ENCODE peak calls at places on chromosomes 12 and 14, in nine cellular contexts. One of them, this sample, is unnamed.

GRCh38 chr14:37988472-37988871 is 219.2 kb upstream of the SSTR1 start:
- DNase-seq in activated T-helper 1 cell treated with anti-CD3 and anti-CD28 coated beads, Interleukin-12 subunit alpha, Interleukin-12 subunit beta, Interleukin-2, Interleukin-4 antibody, amounts not matched to agents 30 ng/mL and 10 ng/mL and 1 ng/mL, durations not matched to agents 14 hours and 24 hours and 36 hours: no peak
- DNase-seq in choroid plexus epithelial cell: no peak
- DNase-seq in adrenal gland: no peak
- DNase-seq in putamen: no peak
- DNase-seq in heart left ventricle: no peak
- DNase-seq in stimulated activated naive CD8-positive, alpha-beta T cell treated with anti-CD3 and anti-CD28 coated beads, Interleukin-15, Interleukin-2, amounts not matched to agents 100 U/mL and 50 U/mL, for 24 hours: no peak
- DNase-seq in PC-3: no peak
- DNase-seq in activated naive CD8-positive, alpha-beta T cell treated with anti-CD3 and anti-CD28 coated beads, Interleukin-2, amount 50 U/mL, for 24 hours: no peak
- DNase-seq in this sample: no peak

GRCh38 chr12:96048392-96048969 is 13.1 kb upstream of the LTA4H start:
- DNase-seq in PC-3: peak
- DNase-seq in putamen: no peak
- DNase-seq in activated T-helper 1 cell treated with anti-CD3 and anti-CD28 coated beads, Interleukin-12 subunit alpha, Interleukin-12 subunit beta, Interleukin-2, Interleukin-4 antibody, amounts not matched to agents 30 ng/mL and 10 ng/mL and 1 ng/mL, durations not matched to agents 14 hours and 24 hours and 36 hours: no peak
- DNase-seq in heart left ventricle: no peak
- DNase-seq in adrenal gland: no peak
- DNase-seq in activated naive CD8-positive, alpha-beta T cell treated with anti-CD3 and anti-CD28 coated beads, Interleukin-2, amount 50 U/mL, for 24 hours: no peak
- DNase-seq in choroid plexus epithelial cell: no peak
- DNase-seq in stimulated activated naive CD8-positive, alpha-beta T cell treated with anti-CD3 and anti-CD28 coated beads, Interleukin-15, Interleukin-2, amounts not matched to agents 100 U/mL and 50 U/mL, for 24 hours: no peak
- DNase-seq in this sample: no peak

GRCh38 chr14:59511916-59512530 is 27.7 kb downstream of the JKAMP start:
- DNase-seq in stimulated activated naive CD8-positive, alpha-beta T cell treated with anti-CD3 and anti-CD28 coated beads, Interleukin-15, Interleukin-2, amounts not matched to agents 100 U/mL and 50 U/mL, for 24 hours: peak
- DNase-seq in PC-3: peak
- DNase-seq in activated naive CD8-positive, alpha-beta T cell treated with anti-CD3 and anti-CD28 coated beads, Interleukin-2, amount 50 U/mL, for 24 hours: peak
- DNase-seq in putamen: no peak
- DNase-seq in adrenal gland: no peak
- DNase-seq in activated T-helper 1 cell treated with anti-CD3 and anti-CD28 coated beads, Interleukin-12 subunit alpha, Interleukin-12 subunit beta, Interleukin-2, Interleukin-4 antibody, amounts not matched to agents 30 ng/mL and 10 ng/mL and 1 ng/mL, durations not matched to agents 14 hours and 24 hours and 36 hours: no peak
- DNase-seq in heart left ventricle: no peak
- DNase-seq in choroid plexus epithelial cell: peak
- DNase-seq in this sample: peak

GRCh38 chr14:77353469-77354141 is 23.3 kb downstream of the TMED8 start:
- DNase-seq in choroid plexus epithelial cell: no peak
- DNase-seq in PC-3: no peak
- DNase-seq in stimulated activated naive CD8-positive, alpha-beta T cell treated with anti-CD3 and anti-CD28 coated beads, Interleukin-15, Interleukin-2, amounts not matched to agents 100 U/mL and 50 U/mL, for 24 hours: no peak
- DNase-seq in adrenal gland: no peak
- DNase-seq in putamen: peak
- DNase-seq in activated naive CD8-positive, alpha-beta T cell treated with anti-CD3 and anti-CD28 coated beads, Interleukin-2, amount 50 U/mL, for 24 hours: no peak
- DNase-seq in activated T-helper 1 cell treated with anti-CD3 and anti-CD28 coated beads, Interleukin-12 subunit alpha, Interleukin-12 subunit beta, Interleukin-2, Interleukin-4 antibody, amounts not matched to agents 30 ng/mL and 10 ng/mL and 1 ng/mL, durations not matched to agents 14 hours and 24 hours and 36 hours: no peak
- DNase-seq in heart left ventricle: no peak
- DNase-seq in this sample: no peak

GRCh38 chr14:54348001-54348611 is 48.7 kb upstream of the CDKN3 start:
- DNase-seq in choroid plexus epithelial cell: peak
- DNase-seq in putamen: peak
- DNase-seq in activated naive CD8-positive, alpha-beta T cell treated with anti-CD3 and anti-CD28 coated beads, Interleukin-2, amount 50 U/mL, for 24 hours: no peak
- DNase-seq in activated T-helper 1 cell treated with anti-CD3 and anti-CD28 coated beads, Interleukin-12 subunit alpha, Interleukin-12 subunit beta, Interleukin-2, Interleukin-4 antibody, amounts not matched to agents 30 ng/mL and 10 ng/mL and 1 ng/mL, durations not matched to agents 14 hours and 24 hours and 36 hours: no peak
- DNase-seq in PC-3: peak
- DNase-seq in adrenal gland: no peak
- DNase-seq in heart left ventricle: no peak
- DNase-seq in stimulated activated naive CD8-positive, alpha-beta T cell treated with anti-CD3 and anti-CD28 coated beads, Interleukin-15, Interleukin-2, amounts not matched to agents 100 U/mL and 50 U/mL, for 24 hours: no peak
- DNase-seq in this sample: peak

GRCh38 chr12:7151532-7151931 is 21.4 kb downstream of the CLSTN3 start:
- DNase-seq in PC-3: no peak
- DNase-seq in choroid plexus epithelial cell: no peak
- DNase-seq in adrenal gland: peak
- DNase-seq in activated T-helper 1 cell treated with anti-CD3 and anti-CD28 coated beads, Interleukin-12 subunit alpha, Interleukin-12 subunit beta, Interleukin-2, Interleukin-4 antibody, amounts not matched to agents 30 ng/mL and 10 ng/mL and 1 ng/mL, durations not matched to agents 14 hours and 24 hours and 36 hours: no peak
- DNase-seq in putamen: no peak
- DNase-seq in activated naive CD8-positive, alpha-beta T cell treated with anti-CD3 and anti-CD28 coated beads, Interleukin-2, amount 50 U/mL, for 24 hours: no peak
- DNase-seq in stimulated activated naive CD8-positive, alpha-beta T cell treated with anti-CD3 and anti-CD28 coated beads, Interleukin-15, Interleukin-2, amounts not matched to agents 100 U/mL and 50 U/mL, for 24 hours: no peak
- DNase-seq in heart left ventricle: no peak
- DNase-seq in this sample: no peak

GRCh38 chr12:94962680-94963079 is 40.8 kb downstream of the NDUFA12 start:
- DNase-seq in PC-3: no peak
- DNase-seq in adrenal gland: no peak
- DNase-seq in stimulated activated naive CD8-positive, alpha-beta T cell treated with anti-CD3 and anti-CD28 coated beads, Interleukin-15, Interleukin-2, amounts not matched to agents 100 U/mL and 50 U/mL, for 24 hours: no peak
- DNase-seq in activated T-helper 1 cell treated with anti-CD3 and anti-CD28 coated beads, Interleukin-12 subunit alpha, Interleukin-12 subunit beta, Interleukin-2, Interleukin-4 antibody, amounts not matched to agents 30 ng/mL and 10 ng/mL and 1 ng/mL, durations not matched to agents 14 hours and 24 hours and 36 hours: no peak
- DNase-seq in heart left ventricle: no peak
- DNase-seq in choroid plexus epithelial cell: no peak
- DNase-seq in activated naive CD8-positive, alpha-beta T cell treated with anti-CD3 and anti-CD28 coated beads, Interleukin-2, amount 50 U/mL, for 24 hours: no peak
- DNase-seq in putamen: no peak
- DNase-seq in this sample: no peak

GRCh38 chr14:72904840-72905561 is 11.1 kb upstream of the DPF3 start:
- DNase-seq in PC-3: peak
- DNase-seq in putamen: peak
- DNase-seq in activated T-helper 1 cell treated with anti-CD3 and anti-CD28 coated beads, Interleukin-12 subunit alpha, Interleukin-12 subunit beta, Interleukin-2, Interleukin-4 antibody, amounts not matched to agents 30 ng/mL and 10 ng/mL and 1 ng/mL, durations not matched to agents 14 hours and 24 hours and 36 hours: peak
- DNase-seq in adrenal gland: peak
- DNase-seq in stimulated activated naive CD8-positive, alpha-beta T cell treated with anti-CD3 and anti-CD28 coated beads, Interleukin-15, Interleukin-2, amounts not matched to agents 100 U/mL and 50 U/mL, for 24 hours: peak
- DNase-seq in heart left ventricle: no peak
- DNase-seq in choroid plexus epithelial cell: peak
- DNase-seq in activated naive CD8-positive, alpha-beta T cell treated with anti-CD3 and anti-CD28 coated beads, Interleukin-2, amount 50 U/mL, for 24 hours: peak
- DNase-seq in this sample: peak

This sample was measured in GM13976.